ENCODE peak calls at places on chromosomes 11 and 22, in eight cellular contexts. E is neural crest cell, A is body of pancreas, C is choroid plexus epithelial cell, L is AG04450, J is prostate gland, G is nephron progenitor cell, N is psoas muscle. H is an unnamed sample.

GRCh38 chr11:92920295-92920694 is 49.2 kb upstream of the MTNR1B start:
- DNase-seq in G (no peak), E (no peak), L (no peak), C (no peak), J (no peak), A (no peak), N (no peak), H (no peak)

GRCh38 chr11:34404280-34404679 is 34.5 kb upstream of the CAT start:
- DNase-seq in C (no peak), L (no peak), A (no peak), J (no peak), G (no peak), E (no peak), N (no peak), H (no peak)

GRCh38 chr11:13324709-13325108 is 47.1 kb downstream of the BMAL1 start:
- DNase-seq in G (no peak), E (no peak), J (no peak), L (no peak), A (no peak), N (no peak), C (no peak), H (no peak)

GRCh38 chr11:115075340-115075739 is 397.0 kb downstream of the NXPE2 start:
- DNase-seq in E (no peak), L (no peak), C (no peak), J (no peak), G (no peak), A (no peak), N (no peak), H (no peak)

GRCh38 chr11:35463211-35463810 is 44.0 kb upstream of the SLC1A2 start:
- DNase-seq in G (no peak), C (no peak), A (no peak), N (no peak), L (no peak), J (no peak), E (no peak), H (no peak)

GRCh38 chr11:114653148-114653547 is 25.2 kb upstream of the NXPE2 start:
- DNase-seq in G (no peak), E (no peak), C (no peak), A (no peak), J (no peak), N (no peak), L (no peak), H (no peak)

GRCh38 chr11:46677991-46678740 is 22.3 kb downstream of the ARHGAP1 start:
- DNase-seq in C (peak), N (no peak), G (no peak), L (no peak), J (no peak), E (no peak), A (no peak), H (no peak)

GRCh38 chr22:36922752-36923457 is 9.5 kb downstream of the CSF2RB start:
- DNase-seq in G (no peak), E (no peak), A (no peak), L (no peak), J (no peak), N (no peak), C (no peak), H (no peak)

GRCh38 chr11:121757480-121758125 is 304.8 kb upstream of the SORL1-AS1 start:
- DNase-seq in L (no peak), C (peak), J (no peak), A (no peak), G (no peak), N (no peak), E (no peak), H (no peak)

GRCh38 chr11:119745112-119745511 is 16.1 kb upstream of the NECTIN1 start:
- DNase-seq in C (no peak), E (no peak), N (no peak), L (no peak), G (no peak), A (no peak), J (no peak), H (no peak)

GRCh38 chr11:111999111-111999510 is 26.1 kb upstream of the DLAT start:
- DNase-seq in A (no peak), G (no peak), E (no peak), L (no peak), J (no peak), C (no peak), N (no peak), H (no peak)

GRCh38 chr11:6646631-6647281 is 8.9 kb downstream of the DCHS1 start:
- DNase-seq in G (peak), C (peak), L (no peak), A (no peak), E (no peak), J (no peak), N (no peak), H (no peak)

GRCh38 chr11:34721646-34722045 is 100.8 kb downstream of the EHF start:
- DNase-seq in N (no peak), E (no peak), A (no peak), C (peak), G (no peak), J (no peak), L (peak), H (no peak)

GRCh38 chr22:23072911-23073491 is 2.7 kb downstream of the GNAZ start:
- DNase-seq in E (no peak), J (no peak), C (peak), L (no peak), G (no peak), A (peak), N (peak), H (peak)

GRCh38 chr11:87596176-87596575 is 558.4 kb downstream of the TMEM135 start:
- DNase-seq in C (no peak), N (no peak), A (no peak), J (no peak), G (no peak), L (no peak), E (no peak), H (no peak)

GRCh38 chr22:45600791-45601730 is 70.6 kb upstream of the ATXN10 start:
- DNase-seq in N (no peak), C (peak), A (no peak), E (no peak), G (no peak), L (peak), J (no peak), H (no peak)

GRCh38 chr11:108115495-108116140 is 5.7 kb upstream of the ACAT1 start:
- DNase-seq in E (no peak), A (peak), J (peak), C (peak), N (peak), G (no peak), L (peak), H (no peak)

GRCh38 chr11:6544921-6545850 is 48.1 kb downstream of the DNHD1 start:
- DNase-seq in N (no peak), L (no peak), A (peak), G (no peak), C (peak), J (no peak), E (no peak), H (no peak)

GRCh38 chr22:48376428-48376827 is 1451.2 kb downstream of the BRD1 start:
- DNase-seq in L (no peak), N (no peak), G (no peak), J (no peak), A (no peak), E (no peak), C (no peak), H (peak)

GRCh38 chr11:123330948-123331347 is 99.1 kb upstream of the GRAMD1B start:
- DNase-seq in C (no peak), J (no peak), A (no peak), E (no peak), G (no peak), L (no peak), N (no peak), H (no peak)

GRCh38 chr11:104609297-104609696 is 289.0 kb downstream of the CASP12 start:
- DNase-seq in E (peak), L (peak), C (peak), J (peak), N (no peak), A (peak), G (peak), H (no peak)

GRCh38 chr11:128879817-128880216 is 11.3 kb upstream of the KCNJ5 start:
- DNase-seq in A (no peak), L (no peak), N (no peak), E (no peak), C (no peak), J (no peak), G (no peak), H (no peak)

DNA sequence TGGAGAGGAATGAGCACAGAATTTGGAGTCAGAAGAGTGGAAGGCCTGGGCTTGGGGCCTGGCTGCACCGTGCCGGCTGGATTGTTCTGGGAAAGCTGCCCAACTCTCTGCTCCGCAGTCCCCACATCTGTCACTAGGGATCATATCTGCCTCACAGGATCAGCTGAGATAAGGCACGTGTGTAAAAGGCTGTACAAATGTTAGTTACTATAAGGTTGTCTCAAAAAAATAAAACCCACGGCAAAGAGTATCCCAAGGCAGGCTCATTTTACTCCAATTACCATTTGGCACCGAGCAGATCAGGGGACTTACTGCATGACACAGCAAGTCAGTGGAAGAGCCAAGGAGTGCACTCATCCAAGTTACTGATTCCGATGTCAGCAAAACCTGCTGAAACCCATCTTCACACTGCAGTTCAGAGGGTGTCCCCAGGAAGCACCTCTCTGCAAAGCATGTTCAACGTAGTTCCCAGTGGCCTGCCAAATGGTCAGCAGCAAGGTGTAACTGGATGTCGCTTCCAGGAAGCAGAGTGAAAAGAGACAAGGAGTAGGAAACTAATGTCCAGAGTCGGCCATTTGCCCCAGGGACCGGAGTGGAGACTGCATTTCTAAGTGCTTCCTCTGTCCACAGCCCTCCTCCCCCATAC is 18.1 kb upstream of the MRTFA start:
- DNase-seq in C (peak), J (peak), L (no peak), N (peak), A (peak), G (no peak), E (no peak), H (peak)
- TF ChIP-seq CTCF in C (peak), J (no peak), L (peak), N (peak), A (no peak), G (no peak), E (peak), H (no peak)

DNA sequence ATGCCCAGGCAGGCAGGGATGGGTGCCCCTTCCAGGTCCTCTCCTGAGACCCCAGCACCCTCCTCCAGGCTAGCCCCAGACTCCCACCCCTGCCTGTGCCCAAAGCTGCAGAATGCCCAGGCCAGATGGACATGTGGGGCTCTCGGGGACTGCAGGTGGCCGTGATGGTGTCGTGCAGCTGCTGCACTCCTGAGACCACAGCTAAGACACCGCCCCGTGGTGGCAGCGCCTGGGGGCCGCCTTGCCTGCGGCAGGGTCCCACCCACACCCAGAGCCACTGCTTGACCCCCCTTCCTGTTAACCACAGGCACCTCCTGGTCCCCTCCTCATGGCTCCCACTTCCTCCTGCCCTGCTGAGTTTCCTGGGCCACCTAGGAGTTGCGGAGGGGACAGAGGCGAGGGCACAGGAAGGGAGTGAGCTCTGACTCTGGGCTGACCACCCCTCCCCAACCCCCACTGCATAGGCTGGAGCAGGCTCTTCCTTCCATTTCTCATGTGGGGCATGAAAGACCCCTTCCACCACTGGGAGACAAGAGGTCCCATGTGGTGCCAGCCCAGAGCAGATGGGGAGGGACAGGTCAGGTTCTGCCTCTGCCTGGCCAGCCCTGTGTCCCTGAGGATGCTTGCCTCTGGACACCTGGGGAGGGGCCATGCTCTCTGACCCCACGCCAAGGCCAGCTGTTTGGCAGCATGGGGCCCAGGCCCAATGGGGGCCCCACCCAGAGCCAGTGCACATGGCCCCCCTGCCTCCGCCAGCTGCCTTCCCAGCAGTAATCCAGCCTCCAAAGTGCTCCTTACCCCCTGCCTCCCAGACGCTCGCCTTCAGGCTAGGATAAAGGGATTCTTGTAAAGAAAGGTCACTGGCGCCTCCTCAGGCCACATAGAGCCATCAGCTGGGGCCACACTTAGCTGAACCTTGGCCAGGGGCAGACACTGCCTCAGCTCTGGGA is 29.3 kb downstream of the OSBPL5 start:
- DNase-seq in N (peak), L (no peak), C (no peak), J (no peak), G (peak), A (peak), E (no peak), H (peak)
- TF ChIP-seq CTCF in N (no peak), L (no peak), C (no peak), J (no peak), G (no peak), A (no peak), E (no peak), H (no peak)

DNA sequence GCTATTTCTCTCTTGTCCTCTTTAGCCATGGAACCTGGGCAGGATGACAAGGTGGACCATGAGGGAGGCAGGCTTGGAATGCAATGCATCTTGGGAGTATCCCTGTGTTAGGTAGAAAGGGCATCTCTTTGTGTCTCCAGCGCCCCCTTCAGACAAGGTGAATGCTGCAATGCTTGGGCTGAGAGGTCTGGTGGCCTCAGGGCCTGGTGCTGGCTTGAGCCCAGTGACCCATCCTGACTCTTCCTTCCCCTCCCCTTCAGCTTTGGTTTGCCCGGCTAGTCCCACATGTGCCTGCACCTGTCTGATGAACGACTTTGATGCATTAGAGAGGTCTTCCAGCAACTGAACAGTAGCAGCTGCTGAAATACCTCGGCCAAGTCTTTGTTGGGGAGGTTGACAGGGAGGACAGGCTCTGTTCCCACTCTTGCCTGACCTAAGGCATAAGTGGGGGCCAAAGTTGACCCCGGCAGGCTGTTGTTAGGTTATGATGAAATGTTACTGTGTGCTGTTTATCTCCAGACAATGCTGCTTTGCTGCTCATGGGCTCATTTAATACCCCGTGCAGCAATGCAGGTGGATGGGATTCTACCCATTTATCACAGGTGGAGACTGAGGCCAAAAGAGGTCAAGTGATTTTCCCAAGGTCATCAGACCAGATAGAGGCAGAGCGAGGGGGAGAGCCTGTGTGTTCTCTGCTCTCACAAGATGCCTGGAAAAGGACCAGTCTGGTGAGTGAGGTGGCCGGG is 22.5 kb downstream of the MYO18B start:
- DNase-seq in L (no peak), A (no peak), N (no peak), C (no peak), J (no peak), E (no peak), G (no peak), H (no peak)
- TF ChIP-seq CTCF in L (no peak), A (no peak), N (peak), C (no peak), J (no peak), E (no peak), G (no peak), H (no peak)

GRCh38 chr22:42910221-42910942 is 53.3 kb upstream of the ARFGAP3 start:
- DNase-seq in G (no peak), A (no peak), C (no peak), L (no peak), J (no peak), N (no peak), E (no peak), H (no peak)
- TF ChIP-seq CTCF in G (no peak), A (no peak), C (no peak), L (no peak), J (no peak), N (peak), E (no peak), H (no peak)

DNA sequence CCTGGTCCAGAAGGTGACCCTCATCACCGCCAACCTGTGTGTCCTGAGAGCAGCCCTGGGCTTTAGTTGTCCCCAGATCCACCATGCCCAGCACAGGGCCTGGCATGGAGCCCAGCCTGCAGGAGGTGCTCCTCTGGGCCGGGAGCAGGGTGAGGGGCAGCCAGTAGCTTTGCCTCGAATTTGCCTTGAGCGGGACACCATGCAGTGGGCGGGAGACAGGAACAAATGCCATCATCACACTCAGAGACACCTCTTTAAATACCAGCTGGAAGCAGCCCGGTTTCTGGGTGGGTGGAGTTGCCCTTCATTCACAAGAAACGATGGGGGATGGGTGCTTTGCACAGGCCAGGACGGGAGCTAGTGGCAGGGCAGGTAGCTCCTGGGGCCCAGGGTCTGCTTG is 19.3 kb downstream of the FLRT1 start:
- DNase-seq in E (no peak), N (no peak), J (no peak), A (no peak), G (no peak), C (no peak), L (no peak), H (no peak)
- TF ChIP-seq CTCF in E (no peak), N (no peak), J (no peak), A (no peak), G (no peak), C (no peak), L (no peak), H (no peak)

H was measured in glutamatergic neuron.